ENCODE peak calls at places on chromosomes 1 and 21, in six cellular contexts. B, Q, W, H, D and O are unnamed samples.

GRCh38 chr1:204705888-204706837 is 20.6 kb upstream of the LRRN2 start:
- DNase-seq in D (no peak), W (peak; percentile 29), H (no peak), Q (no peak), B (no peak), O (no peak)

GRCh38 chr1:200660719-200661118 is 9.0 kb downstream of the DDX59 start:
- DNase-seq in H (no peak), B (no peak), Q (no peak), D (no peak), W (no peak), O (no peak)

GRCh38 chr1:229410692-229411433 is 23.0 kb downstream of the ACTA1 start:
- DNase-seq in H (peak; percentile 60), B (peak; percentile 82), D (no peak), W (peak; percentile 72), Q (peak; percentile 49), O (no peak)

GRCh38 chr21:44948426-44949120 is 8.7 kb downstream of the SLX9 start:
- DNase-seq in D (no peak), H (no peak), Q (no peak), B (no peak), W (no peak), O (no peak)

GRCh38 chr21:43824883-43825609 is 35.7 kb downstream of the RRP1 start:
- DNase-seq in H (no peak), Q (no peak), W (no peak), D (no peak), B (no peak), O (no peak)

GRCh38 chr1:230112131-230112701 is 45.2 kb downstream of the GALNT2 start:
- DNase-seq in H (peak; percentile 41), B (no peak), D (peak; percentile 62), Q (peak; percentile 21), W (no peak), O (no peak)

GRCh38 chr1:92951141-92951582 is 10.1 kb downstream of the DIPK1A start:
- DNase-seq in H (peak; percentile 76), D (no peak), W (peak; percentile 57), Q (peak; percentile 71), B (no peak), O (no peak)

GRCh38 chr1:68121536-68121935 is 71.1 kb upstream of the DIRAS3 start:
- DNase-seq in H (peak; percentile 76), D (no peak), W (no peak), Q (peak; percentile 87), B (no peak), O (no peak)

GRCh38 chr1:47765236-47765635 is 231.9 kb downstream of the TRABD2B start:
- DNase-seq in H (no peak), Q (no peak), D (no peak), W (peak; percentile 75), B (no peak), O (no peak)

GRCh38 chr1:221078260-221078965 is 199.2 kb downstream of the HLX start:
- DNase-seq in D (no peak), W (no peak), H (peak; percentile 37), B (no peak), Q (peak; percentile 51), O (no peak)

GRCh38 chr1:226061793-226062557 is 541 bp upstream of the H3-3A start:
- DNase-seq in H (peak; percentile 84), B (peak; percentile 78), W (peak; percentile 89), Q (peak; percentile 65), D (peak; percentile 83), O (no peak)

GRCh38 chr1:180228648-180229482 is 1.2 kb upstream of the LHX4 start:
- DNase-seq in H (peak; percentile 30), B (no peak), D (no peak), Q (no peak), W (peak; percentile 48), O (peak; percentile 70)

GRCh38 chr1:110056776-110057175 is 13.7 kb downstream of the ALX3 start:
- DNase-seq in Q (peak; percentile 73), H (no peak), W (no peak), B (no peak), D (no peak), O (no peak)

GRCh38 chr1:113905435-113905861 is 322 bp downstream of the DCLRE1B start:
- DNase-seq in Q (no peak), H (no peak), D (no peak), B (peak; percentile 79), W (peak; percentile 84), O (peak; percentile 73)

GRCh38 chr1:34597877-34598514 is 156.9 kb upstream of the GJB5 start:
- DNase-seq in D (peak; percentile 73), B (peak; percentile 88), H (no peak), W (peak; percentile 75), Q (peak; percentile 6), O (peak; percentile 96)

GRCh38 chr1:150696151-150696550 is 803 bp downstream of the GOLPH3L start:
- DNase-seq in W (peak; percentile 21), B (no peak), H (peak; percentile 11), Q (no peak), D (no peak), O (no peak)

GRCh38 chr1:19737413-19737812 is 62.3 kb downstream of the TMCO4 start:
- DNase-seq in H (no peak), B (no peak), Q (no peak), D (no peak), W (no peak), O (no peak)

GRCh38 chr1:15414450-15414823 is 4.7 kb downstream of the EFHD2 start:
- DNase-seq in H (no peak), Q (no peak), D (no peak), W (no peak), B (no peak), O (no peak)

GRCh38 chr1:15417365-15417934 is 7.8 kb downstream of the EFHD2 start:
- DNase-seq in B (no peak), W (peak; percentile 59), Q (peak; percentile 83), D (no peak), H (peak; percentile 92), O (no peak)

GRCh38 chr1:15420853-15421465 is 11.3 kb downstream of the EFHD2 start:
- DNase-seq in Q (no peak), W (no peak), B (no peak), H (no peak), D (no peak), O (no peak)

GRCh38 chr1:15422871-15423270 is 13.2 kb downstream of the EFHD2 start:
- DNase-seq in H (no peak), B (no peak), D (no peak), Q (no peak), W (no peak), O (no peak)

DNA sequence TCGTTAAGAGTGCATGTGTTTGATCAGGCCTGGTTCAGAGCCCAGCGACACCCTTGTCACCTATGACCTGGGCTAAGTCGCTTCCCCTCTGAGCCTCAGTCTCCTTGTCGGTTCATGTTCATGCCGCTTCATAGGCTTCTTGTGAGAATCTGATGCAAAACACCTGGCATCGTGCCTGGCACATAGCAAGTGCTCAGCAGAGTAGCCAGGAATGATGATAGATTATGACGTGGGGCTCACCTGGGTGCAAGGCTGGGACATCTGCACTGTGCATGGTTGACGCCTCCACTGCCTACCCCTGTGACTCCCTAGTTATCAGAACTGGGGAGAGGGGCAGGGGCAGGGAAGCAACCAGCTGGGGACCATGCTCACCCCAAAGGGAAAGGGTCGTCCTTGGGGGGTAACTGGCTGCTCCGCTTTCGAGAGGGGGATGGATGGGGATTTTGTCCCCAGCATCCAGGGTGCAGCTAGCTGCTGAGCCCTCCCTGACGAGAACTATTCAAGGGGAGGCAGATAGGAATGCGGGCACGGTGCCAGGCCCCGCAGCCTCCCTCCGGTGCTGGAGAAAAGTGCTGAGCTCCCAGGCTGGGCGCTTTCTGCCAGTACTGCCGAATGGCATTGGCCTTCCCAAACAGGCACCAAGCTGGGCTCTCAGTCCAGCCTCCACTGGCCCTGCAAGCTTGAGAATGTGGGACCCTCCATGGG is 9.3 kb downstream of the EFHD2 start:
- DNase-seq in W (no peak), D (no peak), Q (no peak), B (no peak), H (no peak), O (no peak)
- H2BK15ac ChIP-seq in W (no peak overlapping the region), D (no peak overlapping the region), Q (no peak overlapping the region), B (no peak overlapping the region), H (peak overlapping the region; percentile 54), O (no peak overlapping the region)

GRCh38 chr21:41133896-41134522 is 34.0 kb upstream of the BACE2 start:
- DNase-seq in B (no peak), Q (peak; percentile 54), H (peak; percentile 3), W (peak; percentile 60), D (peak; percentile 20), O (no peak)

GRCh38 chr21:41128981-41129380 is 39.0 kb upstream of the BACE2 start:
- DNase-seq in B (no peak), D (no peak), H (no peak), Q (no peak), W (no peak), O (no peak)

GRCh38 chr21:41136286-41136685 is 31.7 kb upstream of the BACE2 start:
- DNase-seq in B (no peak), Q (no peak), W (no peak), D (no peak), H (no peak), O (no peak)

GRCh38 chr21:41135715-41136114 is 32.2 kb upstream of the BACE2 start:
- DNase-seq in Q (no peak), H (no peak), B (no peak), D (no peak), W (no peak), O (no peak)

DNA sequence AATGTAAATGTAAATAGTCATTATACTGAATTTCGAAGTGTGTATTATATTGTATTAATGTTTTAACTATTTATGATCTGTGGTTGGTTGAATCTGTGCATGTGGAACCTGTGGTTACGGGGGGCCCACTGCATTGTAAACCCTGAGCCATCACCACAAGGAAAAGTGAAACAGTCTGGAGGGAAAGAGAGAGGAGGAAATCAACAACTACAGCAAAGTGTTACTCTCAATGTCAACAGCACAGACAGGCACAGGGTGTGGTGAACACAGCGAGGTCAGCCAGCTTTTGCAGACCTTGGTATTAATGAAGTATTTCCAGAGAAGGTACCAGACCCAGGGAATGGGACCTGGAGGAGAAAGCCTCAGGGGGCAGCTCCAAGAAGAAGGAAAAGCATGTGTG is 37.1 kb upstream of the BACE2 start:
- DNase-seq in B (no peak), D (no peak), W (no peak), Q (no peak), H (no peak), O (no peak)
- H2BK15ac ChIP-seq in B (no peak overlapping the region), D (no peak overlapping the region), W (no peak overlapping the region), Q (no peak overlapping the region), H (no peak overlapping the region), O (no peak overlapping the region)

GRCh38 chr21:46020581-46020980 is 39.0 kb downstream of the COL6A1 start:
- DNase-seq in D (no peak), Q (no peak), W (no peak), B (no peak), H (no peak), O (no peak)
- H2BK15ac ChIP-seq in D (no peak overlapping the region), Q (peak overlapping the region; percentile 34), W (no peak overlapping the region), B (no peak overlapping the region), H (no peak overlapping the region), O (no peak overlapping the region)

DNA sequence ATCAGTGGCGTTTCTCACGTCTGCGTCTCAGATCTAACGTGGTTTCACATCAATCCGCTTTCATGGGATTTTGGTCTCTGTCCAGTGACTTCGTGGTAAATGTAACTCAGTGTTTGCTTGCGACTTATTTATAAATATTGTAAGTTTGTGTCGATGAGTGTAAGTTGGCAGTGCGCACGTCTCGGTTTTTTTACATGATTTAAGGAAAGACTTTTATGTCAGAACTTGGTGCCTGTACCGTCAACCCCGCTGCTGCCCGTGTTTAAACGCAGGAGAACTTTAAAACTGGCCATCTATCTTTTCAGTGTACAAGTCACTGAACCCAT is 1.5 kb downstream of the B3GALT6 start:
- DNase-seq in D (no peak), Q (no peak), B (no peak), W (no peak), H (no peak), O (no peak)
- H2BK15ac ChIP-seq in D (no peak overlapping the region), Q (no peak overlapping the region), B (no peak overlapping the region), W (no peak overlapping the region), H (no peak overlapping the region), O (no peak overlapping the region)

GRCh38 chr1:12128120-12128519 is 38.7 kb upstream of the TNFRSF1B start:
- DNase-seq in H (no peak), B (no peak), W (no peak), D (no peak), Q (no peak), O (no peak)
- H2BK15ac ChIP-seq in H (no peak overlapping the region), B (no peak overlapping the region), W (no peak overlapping the region), D (no peak overlapping the region), Q (no peak overlapping the region), O (no peak overlapping the region)